ENCODE peak calls at places on chromosomes 11 and 22, in six cellular contexts. One of them, this sample, is unnamed.

GRCh38 chr11:67416416-67417335 is 1.2 kb downstream of the CARNS1 start:
- DNase-seq in Panc1: no peak
- DNase-seq in endothelial cell: no peak
- DNase-seq in body of pancreas: peak; percentile 71
- DNase-seq in fibroblast of mammary gland: no peak
- DNase-seq in AG10803: no peak
- DNase-seq in this sample: no peak

GRCh38 chr11:8586805-8587204 is 7.2 kb downstream of the STK33 start:
- DNase-seq in body of pancreas: no peak
- DNase-seq in Panc1: no peak
- DNase-seq in AG10803: no peak
- DNase-seq in fibroblast of mammary gland: no peak
- DNase-seq in endothelial cell: no peak
- DNase-seq in this sample: no peak

GRCh38 chr11:130071211-130071712 is 1.6 kb downstream of the APLP2 start:
- DNase-seq in body of pancreas: no peak
- DNase-seq in AG10803: peak; percentile 30
- DNase-seq in fibroblast of mammary gland: peak; percentile 43
- DNase-seq in endothelial cell: no peak
- DNase-seq in Panc1: no peak
- DNase-seq in this sample: no peak

GRCh38 chr22:40332319-40332781 is 13.9 kb upstream of the ADSL start:
- DNase-seq in body of pancreas: no peak
- DNase-seq in endothelial cell: no peak
- DNase-seq in Panc1: no peak
- DNase-seq in fibroblast of mammary gland: peak; percentile 44
- DNase-seq in AG10803: no peak
- DNase-seq in this sample: no peak

GRCh38 chr22:27122561-27122960 is 465.2 kb downstream of the MIAT start:
- DNase-seq in endothelial cell: no peak
- DNase-seq in Panc1: no peak
- DNase-seq in fibroblast of mammary gland: no peak
- DNase-seq in body of pancreas: no peak
- DNase-seq in AG10803: no peak
- DNase-seq in this sample: no peak

GRCh38 chr22:24810043-24810749 is 4.2 kb downstream of the SGSM1 start:
- DNase-seq in endothelial cell: peak; percentile 15
- DNase-seq in body of pancreas: no peak
- DNase-seq in Panc1: no peak
- DNase-seq in fibroblast of mammary gland: no peak
- DNase-seq in AG10803: no peak
- DNase-seq in this sample: no peak

GRCh38 chr11:45279645-45280044 is 6.5 kb downstream of the SYT13 start:
- DNase-seq in body of pancreas: no peak
- DNase-seq in AG10803: no peak
- DNase-seq in fibroblast of mammary gland: no peak
- DNase-seq in endothelial cell: no peak
- DNase-seq in Panc1: no peak
- DNase-seq in this sample: no peak

GRCh38 chr11:15726221-15726746 is 611.6 kb downstream of the INSC start:
- DNase-seq in Panc1: no peak
- DNase-seq in fibroblast of mammary gland: no peak
- DNase-seq in endothelial cell: no peak
- DNase-seq in AG10803: no peak
- DNase-seq in body of pancreas: no peak
- DNase-seq in this sample: no peak

GRCh38 chr11:62370743-62371440 is 33.6 kb downstream of the ASRGL1 start:
- DNase-seq in AG10803: no peak
- DNase-seq in endothelial cell: no peak
- DNase-seq in Panc1: no peak
- DNase-seq in body of pancreas: peak; percentile 25
- DNase-seq in fibroblast of mammary gland: no peak
- DNase-seq in this sample: no peak

GRCh38 chr22:49685686-49686085 is 142.0 kb downstream of the BRD1 start:
- DNase-seq in AG10803: no peak
- DNase-seq in fibroblast of mammary gland: no peak
- DNase-seq in endothelial cell: no peak
- DNase-seq in body of pancreas: no peak
- DNase-seq in Panc1: no peak
- DNase-seq in this sample: no peak

GRCh38 chr11:2583605-2583958 is 116.2 kb downstream of the KCNQ1OT1 start:
- DNase-seq in body of pancreas: peak; percentile 4
- DNase-seq in fibroblast of mammary gland: no peak
- DNase-seq in Panc1: no peak
- DNase-seq in endothelial cell: peak; percentile 2
- DNase-seq in AG10803: no peak
- DNase-seq in this sample: no peak

GRCh38 chr11:128157423-128158298 is 429.7 kb downstream of the ETS1 start:
- DNase-seq in Panc1: peak; percentile 81
- DNase-seq in body of pancreas: peak; percentile 62
- DNase-seq in AG10803: peak; percentile 79
- DNase-seq in fibroblast of mammary gland: peak; percentile 83
- DNase-seq in endothelial cell: peak; percentile 66
- DNase-seq in this sample: peak; percentile 76

GRCh38 chr11:78689558-78690153 is 115.0 kb upstream of the NARS2 start:
- DNase-seq in AG10803: no peak
- DNase-seq in endothelial cell: no peak
- DNase-seq in fibroblast of mammary gland: no peak
- DNase-seq in body of pancreas: no peak
- DNase-seq in Panc1: no peak
- DNase-seq in this sample: no peak

GRCh38 chr11:32259641-32260081 is 168.8 kb downstream of the RCN1 start:
- DNase-seq in fibroblast of mammary gland: peak; percentile 7
- DNase-seq in body of pancreas: no peak
- DNase-seq in AG10803: peak; percentile 10
- DNase-seq in endothelial cell: no peak
- DNase-seq in Panc1: no peak
- DNase-seq in this sample: peak; percentile 21

GRCh38 chr11:66951927-66952337 is 6.3 kb downstream of the PC start:
- DNase-seq in body of pancreas: peak; percentile 66
- DNase-seq in Panc1: no peak
- DNase-seq in endothelial cell: no peak
- DNase-seq in fibroblast of mammary gland: peak; percentile 55
- DNase-seq in AG10803: peak; percentile 73
- DNase-seq in this sample: no peak

GRCh38 chr22:36373258-36373579 is 14.5 kb downstream of the MYH9 start:
- DNase-seq in body of pancreas: peak; percentile 64
- DNase-seq in endothelial cell: no peak
- DNase-seq in AG10803: no peak
- DNase-seq in Panc1: no peak
- DNase-seq in fibroblast of mammary gland: no peak
- DNase-seq in this sample: no peak

GRCh38 chr22:50487290-50488005 is 789 bp downstream of the MIOX start:
- DNase-seq in fibroblast of mammary gland: no peak
- DNase-seq in Panc1: no peak
- DNase-seq in endothelial cell: no peak
- DNase-seq in AG10803: no peak
- DNase-seq in body of pancreas: no peak
- DNase-seq in this sample: no peak

GRCh38 chr11:128707671-128708070 is 13.8 kb downstream of the FLI1 start:
- DNase-seq in fibroblast of mammary gland: peak; percentile 63
- DNase-seq in endothelial cell: no peak
- DNase-seq in body of pancreas: no peak
- DNase-seq in Panc1: no peak
- DNase-seq in AG10803: peak; percentile 87
- DNase-seq in this sample: no peak

DNA sequence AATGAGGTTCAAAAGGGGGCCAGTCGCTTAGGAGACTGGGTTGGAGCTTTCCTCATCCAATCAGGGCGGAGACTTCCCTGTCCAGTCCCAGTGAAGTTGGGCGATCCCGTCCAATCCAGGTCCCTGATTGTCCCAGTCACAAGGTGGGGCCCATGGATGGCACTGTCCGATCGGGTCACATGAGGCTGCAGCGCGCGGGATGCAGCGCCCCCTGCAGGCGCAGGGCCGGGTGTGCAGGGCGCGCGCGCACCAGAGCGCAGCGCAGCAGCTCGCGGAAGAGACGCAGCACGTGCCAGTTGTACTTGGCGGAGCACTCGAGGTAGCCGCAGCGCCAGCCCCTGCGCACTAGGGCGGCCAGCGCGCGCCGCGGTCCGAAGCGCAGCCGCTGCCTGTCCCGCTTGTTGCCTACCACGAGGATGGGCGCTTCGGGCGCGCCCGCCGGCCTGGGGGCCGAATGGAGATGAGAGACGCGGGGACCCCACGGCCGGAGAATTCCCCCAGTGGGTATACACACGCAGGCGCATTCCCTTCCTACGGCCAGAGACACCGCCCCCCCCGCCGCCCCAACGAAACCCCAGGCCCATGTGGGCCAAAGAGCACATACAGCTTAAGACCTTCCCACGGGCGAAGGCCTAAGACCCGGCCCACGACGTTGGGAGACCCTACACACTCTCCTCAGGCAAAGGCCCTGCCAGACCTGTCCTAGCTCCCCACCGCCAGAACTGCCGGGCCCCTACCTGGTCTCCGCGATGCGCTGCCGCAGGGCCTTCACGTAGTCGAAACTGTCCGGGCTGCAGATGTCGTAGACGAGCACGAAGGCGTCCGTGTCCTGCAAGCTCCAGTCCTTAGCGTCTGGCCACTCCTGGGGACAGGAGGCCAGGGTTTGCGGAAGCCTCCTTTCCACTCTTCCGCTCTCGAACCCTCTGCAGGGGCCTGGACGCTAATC is 2.1 kb downstream of the RASL10A start:
- DNase-seq in Panc1: no peak
- DNase-seq in body of pancreas: peak; percentile 19
- DNase-seq in fibroblast of mammary gland: peak; percentile 56
- DNase-seq in AG10803: peak; percentile 25
- DNase-seq in endothelial cell: no peak
- DNase-seq in this sample: peak; percentile 60
- TF ChIP-seq CTCF in Panc1: peak; percentile 75
- TF ChIP-seq CTCF in body of pancreas: peak; percentile 19
- TF ChIP-seq CTCF in fibroblast of mammary gland: peak; percentile 45
- TF ChIP-seq CTCF in AG10803: peak; percentile 48
- TF ChIP-seq CTCF in endothelial cell: peak; percentile 98
- TF ChIP-seq CTCF in this sample: peak; percentile 53

DNA sequence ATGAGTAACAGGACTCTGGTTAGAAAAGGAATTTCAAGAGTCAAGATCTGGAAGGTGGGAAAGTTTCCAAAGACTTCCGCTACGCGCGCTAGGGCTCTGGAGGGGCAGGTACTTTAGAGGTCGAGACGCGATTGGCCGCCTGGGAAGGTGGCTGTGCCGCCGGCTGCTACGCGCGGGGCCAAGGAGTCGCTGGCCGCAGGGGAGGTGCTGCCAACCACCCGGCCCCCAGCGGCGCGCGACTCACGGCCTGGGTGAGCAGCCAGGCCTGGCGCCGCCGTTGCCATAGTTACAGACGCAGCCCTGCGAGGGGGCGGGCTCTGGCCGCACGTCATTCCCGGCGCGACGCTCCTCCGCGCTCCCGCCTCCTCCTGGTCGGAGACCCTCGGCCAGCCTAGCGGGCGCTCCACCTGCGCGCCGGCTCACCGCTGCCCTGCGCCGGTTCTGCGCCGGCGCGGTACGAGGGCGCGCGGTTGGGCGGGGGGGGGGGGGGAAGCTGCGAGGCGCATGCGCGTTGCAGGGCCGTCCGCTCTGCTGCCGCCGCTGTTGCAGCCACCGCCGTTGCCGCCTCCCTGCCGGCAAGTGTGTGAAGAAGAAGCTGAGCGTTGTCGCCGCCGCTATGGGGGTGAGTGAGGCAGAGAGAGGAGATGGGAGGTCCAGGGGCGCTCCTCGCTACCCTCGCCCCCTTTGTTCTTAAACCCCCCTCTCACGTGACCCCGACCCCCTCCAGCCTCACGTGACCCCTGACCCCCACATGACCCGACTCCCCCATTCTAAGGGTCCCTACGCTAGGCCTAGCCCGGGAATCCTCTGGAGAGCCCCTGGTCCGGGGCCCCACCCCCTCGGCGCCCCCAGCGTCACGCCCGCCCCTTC is at the start of gene NAA40:
- DNase-seq in Panc1: peak; percentile 76
- DNase-seq in body of pancreas: peak; percentile 97
- DNase-seq in AG10803: peak; percentile 91
- DNase-seq in endothelial cell: peak; percentile 95
- DNase-seq in fibroblast of mammary gland: peak; percentile 91
- DNase-seq in this sample: peak; percentile 95
- TF ChIP-seq CTCF in Panc1: no peak
- TF ChIP-seq CTCF in body of pancreas: peak; percentile 7
- TF ChIP-seq CTCF in AG10803: no peak
- TF ChIP-seq CTCF in endothelial cell: no peak
- TF ChIP-seq CTCF in fibroblast of mammary gland: no peak
- TF ChIP-seq CTCF in this sample: no peak

GRCh38 chr11:102112654-102112926 is 2.3 kb downstream of the YAP1 start:
- DNase-seq in endothelial cell: no peak
- DNase-seq in fibroblast of mammary gland: no peak
- DNase-seq in body of pancreas: no peak
- DNase-seq in AG10803: no peak
- DNase-seq in Panc1: no peak
- DNase-seq in this sample: no peak

GRCh38 chr11:102111011-102111786 is 952 bp downstream of the YAP1 start:
- DNase-seq in Panc1: no peak
- DNase-seq in AG10803: peak; percentile 80
- DNase-seq in body of pancreas: peak; percentile 74
- DNase-seq in endothelial cell: peak; percentile 89
- DNase-seq in fibroblast of mammary gland: peak; percentile 69
- DNase-seq in this sample: peak; percentile 84

GRCh38 chr11:102111787-102112653 is 1.8 kb downstream of the YAP1 start:
- DNase-seq in Panc1: peak; percentile 94
- DNase-seq in AG10803: peak; percentile 83
- DNase-seq in body of pancreas: peak; percentile 60
- DNase-seq in fibroblast of mammary gland: peak; percentile 96
- DNase-seq in endothelial cell: no peak
- DNase-seq in this sample: peak; percentile 60

GRCh38 chr11:102110761-102111010 is 439 bp downstream of the YAP1 start:
- DNase-seq in body of pancreas: no peak
- DNase-seq in AG10803: no peak
- DNase-seq in Panc1: no peak
- DNase-seq in endothelial cell: no peak
- DNase-seq in fibroblast of mammary gland: no peak
- DNase-seq in this sample: no peak

GRCh38 chr11:102109896-102110760 is at the start of gene YAP1:
- DNase-seq in Panc1: peak; percentile 54
- DNase-seq in body of pancreas: peak; percentile 85
- DNase-seq in endothelial cell: peak; percentile 92
- DNase-seq in AG10803: peak; percentile 97
- DNase-seq in fibroblast of mammary gland: peak; percentile 87
- DNase-seq in this sample: peak; percentile 91
- TF ChIP-seq CTCF in Panc1: no peak
- TF ChIP-seq CTCF in body of pancreas: no peak
- TF ChIP-seq CTCF in endothelial cell: no peak
- TF ChIP-seq CTCF in AG10803: no peak
- TF ChIP-seq CTCF in fibroblast of mammary gland: no peak
- TF ChIP-seq CTCF in this sample: no peak

GRCh38 chr22:20016734-20017621 is at the start of gene ARVCF:
- DNase-seq in AG10803: peak; percentile 88
- DNase-seq in endothelial cell: peak; percentile 90
- DNase-seq in body of pancreas: peak; percentile 93
- DNase-seq in Panc1: no peak
- DNase-seq in fibroblast of mammary gland: peak; percentile 81
- DNase-seq in this sample: peak; percentile 93
- TF ChIP-seq CTCF in AG10803: no peak
- TF ChIP-seq CTCF in endothelial cell: no peak
- TF ChIP-seq CTCF in body of pancreas: no peak
- TF ChIP-seq CTCF in Panc1: no peak
- TF ChIP-seq CTCF in fibroblast of mammary gland: no peak
- TF ChIP-seq CTCF in this sample: no peak

GRCh38 chr11:114400222-114400973 is at the start of the genes C11orf71 and RBM7:
- DNase-seq in fibroblast of mammary gland: peak; percentile 98
- DNase-seq in Panc1: peak; percentile 92
- DNase-seq in AG10803: peak; percentile 99
- DNase-seq in body of pancreas: peak; percentile 98
- DNase-seq in endothelial cell: peak; percentile 96
- DNase-seq in this sample: peak; percentile 96
- TF ChIP-seq CTCF in fibroblast of mammary gland: no peak
- TF ChIP-seq CTCF in Panc1: no peak
- TF ChIP-seq CTCF in AG10803: peak; percentile 3
- TF ChIP-seq CTCF in body of pancreas: no peak
- TF ChIP-seq CTCF in endothelial cell: no peak
- TF ChIP-seq CTCF in this sample: no peak

GRCh38 chr11:11148104-11148509 is 204.9 kb downstream of the CSNK2A3 start:
- DNase-seq in AG10803: peak; percentile 91
- DNase-seq in endothelial cell: no peak
- DNase-seq in Panc1: no peak
- DNase-seq in body of pancreas: peak; percentile 70
- DNase-seq in fibroblast of mammary gland: peak; percentile 89
- DNase-seq in this sample: peak; percentile 83
- TF ChIP-seq CTCF in AG10803: peak; percentile 54
- TF ChIP-seq CTCF in endothelial cell: no peak
- TF ChIP-seq CTCF in Panc1: no peak
- TF ChIP-seq CTCF in body of pancreas: no peak
- TF ChIP-seq CTCF in fibroblast of mammary gland: peak; percentile 48
- TF ChIP-seq CTCF in this sample: peak; percentile 22

This sample was measured in testis.